ENCODE peak calls at places on chromosomes 2 and 18, in eight cellular contexts. G, R, H, I, V, X, D and E are unnamed samples. For H3K36me3 and H3K4me1, the result is how much of the 10 kb centered on the place peaks cover.

GRCh38 chr2:150885774-150886386 is 375.8 kb downstream of the RBM43 start:
- DNase-seq in G (no peak), R (no peak), H (no peak), I (no peak), V (no peak), X (no peak), D (no peak), E (no peak)

GRCh38 chr2:116162395-116162794 is 1652.1 kb upstream of the DDX18 start:
- DNase-seq in G (no peak), R (no peak), H (no peak), I (no peak), V (no peak), X (no peak), D (no peak), E (no peak)

GRCh38 chr2:37797081-37797480 is 125.6 kb upstream of the CDC42EP3 start:
- DNase-seq in G (no peak), R (no peak), H (no peak), I (no peak), V (no peak), X (no peak), D (no peak), E (no peak)

GRCh38 chr2:122886479-122887130 is 1131.2 kb downstream of the TSN start:
- DNase-seq in G (no peak), R (no peak), H (no peak), I (no peak), V (peak), X (no peak), D (no peak), E (no peak)

GRCh38 chr2:176643711-176644110 is 374.5 kb downstream of the MTX2 start:
- DNase-seq in G (no peak), R (no peak), H (no peak), I (peak), V (no peak), X (peak), D (no peak), E (no peak)

GRCh38 chr2:76998713-76999112 is 523.5 kb downstream of the LRRTM4 start:
- DNase-seq in G (no peak), R (no peak), H (no peak), I (no peak), V (peak), X (no peak), D (no peak), E (no peak)

GRCh38 chr2:108823286-108823685 is 36.7 kb downstream of the CCDC138 start:
- DNase-seq in G (no peak), R (no peak), H (no peak), I (no peak), V (peak), X (no peak), D (no peak), E (no peak)

GRCh38 chr18:43681661-43682060 is 404.4 kb upstream of the SYT4 start:
- DNase-seq in G (no peak), R (no peak), H (no peak), I (no peak), V (no peak), X (no peak), D (no peak), E (no peak)

GRCh38 chr2:127293758-127294562 is at the start of gene ERCC3:
- DNase-seq in G (peak), R (peak), H (peak), I (peak), V (peak), X (peak), D (peak), E (peak)

GRCh38 chr2:48946444-48947048 is 191.0 kb upstream of the LHCGR start:
- DNase-seq in G (no peak), R (no peak), H (no peak), I (no peak), V (peak), X (peak), D (no peak), E (no peak)

GRCh38 chr2:127392133-127392827 is 4.5 kb upstream of the MAP3K2 start:
- DNase-seq in G (no peak), R (no peak), H (no peak), I (no peak), V (no peak), X (no peak), D (no peak), E (no peak)

GRCh38 chr18:34651586-34652369 is 58.3 kb upstream of the DTNA start:
- DNase-seq in G (no peak), R (no peak), H (no peak), I (no peak), V (peak), X (no peak), D (no peak), E (no peak)

GRCh38 chr2:196481323-196481695 is 158.2 kb upstream of the CCDC150 start:
- DNase-seq in G (no peak), R (no peak), H (no peak), I (no peak), V (no peak), X (no peak), D (no peak), E (no peak)

GRCh38 chr2:71157124-71157802 is 26.8 kb downstream of the MPHOSPH10 start:
- DNase-seq in G (peak), R (peak), H (peak), I (peak), V (peak), X (peak), D (peak), E (peak)

GRCh38 chr2:84719434-84719833 is 161.4 kb downstream of the TRABD2A start:
- DNase-seq in G (no peak), R (no peak), H (no peak), I (no peak), V (no peak), X (no peak), D (no peak), E (no peak)

GRCh38 chr18:62616331-62616805 is 93.5 kb downstream of the ZCCHC2 start:
- DNase-seq in G (no peak), R (no peak), H (no peak), I (no peak), V (no peak), X (no peak), D (no peak), E (no peak)

GRCh38 chr2:120461546-120462537 is 115.9 kb downstream of the INHBB start:
- DNase-seq in G (no peak), R (no peak), H (no peak), I (peak), V (no peak), X (no peak), D (no peak), E (no peak)

GRCh38 chr18:79195716-79196683 is 126.8 kb downstream of the ATP9B start:
- DNase-seq in G (no peak), R (no peak), H (no peak), I (no peak), V (no peak), X (no peak), D (no peak), E (no peak)

GRCh38 chr18:28002841-28003240 is 174.1 kb downstream of the CDH2 start:
- DNase-seq in G (no peak), R (no peak), H (no peak), I (no peak), V (no peak), X (no peak), D (no peak), E (no peak)
- H3K36me3 ChIP-seq in G (under half), R (under half), H (under half), I (under half), V (under half), X (half or more), D (under half), E (under half)

DNA sequence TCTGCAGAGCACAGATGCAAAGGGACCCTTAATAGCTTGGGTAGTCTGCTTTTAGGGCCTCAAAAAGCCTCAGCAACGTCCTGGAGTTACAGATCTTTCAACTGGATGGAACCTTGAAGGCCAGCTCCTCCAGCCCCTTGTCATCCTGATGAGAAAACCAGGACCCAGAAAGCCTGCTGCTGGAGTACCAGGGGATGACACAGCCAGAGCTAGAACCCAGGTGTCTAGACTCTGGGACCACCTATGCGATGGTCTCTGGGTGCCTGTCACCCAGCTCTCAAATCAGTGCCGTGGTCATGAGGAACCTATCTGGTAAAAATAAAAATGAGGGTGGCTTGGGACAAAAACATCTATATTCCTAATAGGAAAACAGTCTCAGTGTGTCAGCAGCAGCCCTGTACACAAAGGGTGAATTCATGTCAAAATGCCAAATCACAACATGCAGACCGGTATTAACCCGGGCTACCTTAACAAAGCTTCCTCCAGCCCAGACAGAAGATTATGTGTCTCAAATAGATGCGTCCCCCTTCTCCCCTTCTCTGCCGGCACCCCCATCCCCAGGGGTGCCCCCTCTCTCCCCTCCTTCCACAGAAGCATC is 28.5 kb downstream of the SMAD7 start:
- DNase-seq in G (no peak), R (no peak), H (no peak), I (no peak), V (no peak), X (no peak), D (no peak), E (no peak)
- H3K4me1 ChIP-seq in G (half or more), R (under half), H (under half), I (half or more), V (under half), X (under half), D (under half), E (under half)

DNA sequence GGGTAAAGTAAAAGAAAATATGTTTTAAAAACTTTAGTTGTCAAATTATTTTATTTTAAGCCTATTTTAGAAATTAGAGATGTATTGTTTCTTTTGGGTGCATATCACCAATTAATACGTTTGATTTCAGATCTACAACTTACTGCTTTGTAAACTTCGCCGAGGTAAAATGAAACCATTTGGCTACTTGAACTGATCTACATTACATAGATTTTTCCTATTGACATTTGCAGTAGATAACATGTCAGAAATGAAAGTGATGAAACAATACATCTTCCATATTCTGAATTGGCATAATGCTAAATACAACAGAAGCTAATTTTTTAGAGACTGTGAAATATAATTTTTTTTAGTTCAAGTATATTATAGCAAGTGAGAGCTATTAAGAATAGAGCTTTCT is 39.5 kb downstream of the GLS start:
- DNase-seq in G (no peak), R (no peak), H (no peak), I (no peak), V (no peak), X (no peak), D (no peak), E (no peak)
- H3K36me3 ChIP-seq in G (half or more), R (under half), H (under half), I (half or more), V (half or more), X (half or more), D (half or more), E (under half)

DNA sequence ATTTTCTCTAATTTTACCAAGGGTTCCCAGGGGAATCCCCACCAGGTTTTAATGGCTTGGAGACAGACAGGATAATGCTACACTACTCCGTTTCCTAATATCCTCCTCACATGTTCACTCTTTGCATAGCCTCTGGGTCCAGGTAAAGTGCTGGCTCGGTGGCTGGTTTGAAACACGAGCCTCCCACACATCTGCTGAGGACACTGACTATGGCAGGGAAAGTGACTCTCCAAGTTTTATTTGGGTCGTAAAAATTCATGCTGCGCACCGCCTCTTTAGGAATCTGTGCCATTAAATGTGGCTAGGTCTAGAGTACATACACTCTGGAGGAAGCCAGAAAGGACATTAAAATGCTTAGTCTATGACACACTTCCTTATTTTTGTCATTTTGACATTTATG is 443.6 kb upstream of the MEIS1 start:
- DNase-seq in G (no peak), R (no peak), H (no peak), I (no peak), V (peak), X (no peak), D (no peak), E (no peak)
- H3K4me1 ChIP-seq in G (under half), R (under half), H (under half), I (under half), V (under half), X (under half), D (under half), E (under half)

GRCh38 chr2:206163251-206163880 is 3.7 kb downstream of the EEF1B2 start:
- DNase-seq in G (no peak), R (no peak), H (no peak), I (no peak), V (no peak), X (no peak), D (no peak), E (no peak)
- H3K36me3 ChIP-seq in G (under half), R (under half), H (under half), I (under half), V (under half), X (half or more), D (under half), E (under half)

GRCh38 chr2:144429396-144430112 is 90.4 kb downstream of the ZEB2 start:
- DNase-seq in G (no peak), R (no peak), H (no peak), I (no peak), V (no peak), X (no peak), D (no peak), E (no peak)

GRCh38 chr2:144432014-144432413 is 87.9 kb downstream of the ZEB2 start:
- DNase-seq in G (no peak), R (no peak), H (no peak), I (no peak), V (no peak), X (no peak), D (no peak), E (no peak)

GRCh38 chr2:144430722-144431163 is 89.2 kb downstream of the ZEB2 start:
- DNase-seq in G (no peak), R (no peak), H (peak), I (no peak), V (no peak), X (no peak), D (no peak), E (no peak)

GRCh38 chr2:144432921-144433320 is 87.0 kb downstream of the ZEB2 start:
- DNase-seq in G (no peak), R (no peak), H (no peak), I (no peak), V (no peak), X (no peak), D (no peak), E (no peak)

GRCh38 chr2:144431384-144431783 is 88.5 kb downstream of the ZEB2 start:
- DNase-seq in G (no peak), R (no peak), H (peak), I (no peak), V (no peak), X (peak), D (no peak), E (no peak)
- H3K4me1 ChIP-seq in G (half or more), R (under half), H (under half), I (half or more), V (under half), X (under half), D (under half), E (under half)

GRCh38 chr2:665340-666073 is 11.7 kb downstream of the TMEM18 start:
- DNase-seq in G (no peak), R (no peak), H (no peak), I (no peak), V (no peak), X (peak), D (no peak), E (no peak)
- H3K36me3 ChIP-seq in G (half or more), R (under half), H (under half), I (half or more), V (under half), X (half or more), D (half or more), E (half or more)

DNA sequence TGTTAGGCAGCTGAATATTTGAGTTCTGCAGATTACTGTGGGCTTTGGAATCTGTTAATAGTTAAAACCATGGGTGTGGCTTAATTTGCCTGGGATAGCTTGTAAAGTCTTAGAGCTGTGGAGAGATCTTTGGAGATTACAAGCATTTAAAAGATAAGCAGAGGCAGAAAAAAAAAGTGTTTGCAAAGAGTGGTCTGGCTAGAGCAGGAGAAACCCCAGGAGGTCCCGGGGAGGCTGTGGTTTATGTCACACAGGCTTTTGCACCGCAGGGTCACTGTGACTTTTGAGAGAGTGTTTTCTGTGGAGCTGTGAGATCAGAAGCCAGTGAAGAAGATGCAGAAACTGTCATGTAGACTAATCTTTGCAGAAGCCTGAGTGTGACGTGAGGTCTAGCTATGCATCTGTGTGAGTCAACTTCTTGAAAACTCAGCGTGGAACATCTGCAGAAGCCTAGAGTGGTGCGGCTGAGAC is 49.0 kb downstream of the SETBP1 start:
- DNase-seq in G (no peak), R (no peak), H (peak), I (peak), V (no peak), X (peak), D (no peak), E (no peak)
- H3K4me1 ChIP-seq in G (under half), R (under half), H (under half), I (half or more), V (under half), X (under half), D (under half), E (under half)

DNA sequence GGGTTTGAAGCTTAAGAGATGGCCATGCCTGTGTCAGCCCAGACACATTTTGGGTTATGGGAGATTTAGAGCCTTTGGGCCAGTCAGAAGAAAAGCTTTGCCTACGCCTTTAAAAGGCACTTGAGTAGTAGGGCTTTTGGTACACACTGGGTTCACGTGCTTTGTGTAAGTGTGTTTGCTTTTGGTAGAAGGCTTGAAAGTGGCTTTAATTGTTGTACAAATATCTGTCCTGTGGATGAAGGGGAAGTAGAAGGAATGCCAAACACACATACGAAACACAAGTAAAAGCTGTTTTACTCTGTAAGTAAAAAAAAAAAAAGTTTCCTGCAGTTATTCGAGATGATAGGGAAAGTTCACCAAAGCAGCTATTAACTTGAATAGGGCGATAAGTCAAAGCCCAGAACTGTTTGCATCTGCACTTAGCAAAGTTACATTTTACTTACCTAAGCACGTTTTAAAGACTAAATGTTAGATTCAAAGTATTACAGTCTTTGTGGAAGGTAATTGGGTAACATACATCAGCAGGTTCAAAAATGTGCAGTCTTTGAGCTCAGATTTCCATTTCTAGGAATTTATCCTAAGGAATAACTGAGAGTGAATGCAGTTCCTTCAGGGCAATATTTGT is 75.4 kb downstream of the STK25 start:
- DNase-seq in G (no peak), R (no peak), H (no peak), I (no peak), V (no peak), X (no peak), D (no peak), E (no peak)
- H3K36me3 ChIP-seq in G (half or more), R (under half), H (under half), I (half or more), V (under half), X (half or more), D (half or more), E (half or more)